ENCODE peak calls at places on chromosome 12, in seven cellular contexts. U, S, L, Z, M, X and N are unnamed samples.
A peak's percentile ranks its signal among the peaks of the same experiment; 100 is the strongest.

GRCh38 chr12:113525066-113525465 is 53.4 kb upstream of the LHX5 start:
- DNase-seq in U (no peak), S (no peak), L (no peak), Z (no peak), M (no peak), X (no peak), N (no peak)

GRCh38 chr12:24901975-24902461 is 46.9 kb downstream of the BCAT1 start:
- DNase-seq in U (no peak), S (no peak), L (no peak), Z (no peak), M (no peak), X (no peak), N (no peak)

GRCh38 chr12:89064780-89065179 is 287.5 kb downstream of the DUSP6 start:
- DNase-seq in U (no peak), S (no peak), L (no peak), Z (no peak), M (no peak), X (no peak), N (no peak)

GRCh38 chr12:111028830-111029229 is 108.5 kb upstream of the MYL2 start:
- DNase-seq in U (no peak), S (no peak), L (no peak), Z (no peak), M (no peak), X (no peak), N (no peak)

GRCh38 chr12:10641735-10642500 is 28.5 kb upstream of the MAGOHB start:
- DNase-seq in U (no peak), S (peak; percentile 49), L (no peak), Z (no peak), M (no peak), X (no peak), N (no peak)

GRCh38 chr12:123398177-123398916 is 14.4 kb downstream of the KMT5A start:
- DNase-seq in U (peak; percentile 73), S (peak; percentile 52), L (peak; percentile 19), Z (no peak), M (no peak), X (no peak), N (peak; percentile 46)

GRCh38 chr12:6961695-6962284 is 8.7 kb downstream of the PHB2 start:
- DNase-seq in U (peak; percentile 75), S (peak; percentile 85), L (peak; percentile 71), Z (peak; percentile 82), M (peak; percentile 85), X (no peak), N (peak; percentile 93)

GRCh38 chr12:22318122-22318737 is 16.3 kb downstream of the ST8SIA1 start:
- DNase-seq in U (no peak), S (no peak), L (no peak), Z (no peak), M (no peak), X (no peak), N (no peak)

GRCh38 chr12:106954462-106955376 is 988 bp upstream of the TMEM263 start:
- DNase-seq in U (no peak), S (peak; percentile 24), L (peak; percentile 38), Z (peak; percentile 50), M (no peak), X (no peak), N (peak; percentile 57)

GRCh38 chr12:49462103-49462739 is 76.6 kb upstream of the KCNH3 start:
- DNase-seq in U (peak; percentile 44), S (no peak), L (peak; percentile 36), Z (no peak), M (no peak), X (no peak), N (no peak)

GRCh38 chr12:92144631-92145480 is 790 bp downstream of the BTG1 start:
- DNase-seq in U (peak; percentile 74), S (peak; percentile 71), L (peak; percentile 46), Z (peak; percentile 44), M (no peak), X (no peak), N (peak; percentile 75)

GRCh38 chr12:115354007-115354452 is 670.1 kb upstream of the TBX3 start:
- DNase-seq in U (peak; percentile 56), S (peak; percentile 59), L (peak; percentile 34), Z (no peak), M (peak; percentile 68), X (no peak), N (peak; percentile 2)
- TF ChIP-seq POLR2A in U (no peak), S (no peak), L (no peak), Z (no peak), M (peak; percentile 37), X (no peak), N (no peak)

GRCh38 chr12:124919646-124920352 is 5.3 kb upstream of the UBC start:
- DNase-seq in U (no peak), S (no peak), L (no peak), Z (no peak), M (no peak), X (no peak), N (no peak)

GRCh38 chr12:124916370-124917134 is 2.1 kb upstream of the UBC start:
- DNase-seq in U (peak; percentile 83), S (peak; percentile 84), L (peak; percentile 76), Z (peak; percentile 50), M (no peak), X (no peak), N (no peak)

GRCh38 chr12:124920353-124920935 is 6.0 kb upstream of the UBC start:
- DNase-seq in U (no peak), S (no peak), L (no peak), Z (no peak), M (no peak), X (no peak), N (no peak)

GRCh38 chr12:124917135-124917840 is 2.8 kb upstream of the UBC start:
- DNase-seq in U (peak; percentile 96), S (peak; percentile 97), L (peak; percentile 98), Z (peak; percentile 87), M (peak; percentile 77), X (no peak), N (no peak)

GRCh38 chr12:124917841-124918621 is 3.6 kb upstream of the UBC start:
- DNase-seq in U (no peak), S (no peak), L (no peak), Z (no peak), M (no peak), X (no peak), N (no peak)
- TF ChIP-seq POLR2A in U (no peak), S (no peak), L (no peak), Z (no peak), M (no peak), X (no peak), N (peak; percentile 56)

DNA sequence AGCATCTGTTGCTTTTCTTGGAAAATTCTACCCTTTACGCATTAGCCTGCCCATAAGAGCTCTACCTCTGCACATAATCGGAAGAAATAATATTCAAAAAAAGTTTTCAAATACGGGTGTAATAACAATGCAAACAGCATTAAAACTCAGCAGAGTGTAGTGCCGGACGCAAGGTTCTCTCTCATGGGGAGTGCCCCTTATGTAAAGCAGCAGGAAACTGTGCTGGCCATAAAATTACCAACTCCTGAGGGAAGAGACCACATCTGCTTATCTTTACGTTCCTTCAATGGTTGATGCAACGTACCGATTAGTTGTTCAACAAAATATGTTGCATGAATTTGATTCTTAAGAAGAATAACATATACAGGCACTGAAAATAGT is 118.7 kb upstream of the TMCC3 start:
- DNase-seq in U (no peak), S (peak; percentile 58), L (no peak), Z (no peak), M (no peak), X (no peak), N (peak; percentile 31)
- TF ChIP-seq POLR2A in U (no peak), S (no peak), L (no peak), Z (no peak), M (no peak), X (peak; percentile 44), N (no peak)

DNA sequence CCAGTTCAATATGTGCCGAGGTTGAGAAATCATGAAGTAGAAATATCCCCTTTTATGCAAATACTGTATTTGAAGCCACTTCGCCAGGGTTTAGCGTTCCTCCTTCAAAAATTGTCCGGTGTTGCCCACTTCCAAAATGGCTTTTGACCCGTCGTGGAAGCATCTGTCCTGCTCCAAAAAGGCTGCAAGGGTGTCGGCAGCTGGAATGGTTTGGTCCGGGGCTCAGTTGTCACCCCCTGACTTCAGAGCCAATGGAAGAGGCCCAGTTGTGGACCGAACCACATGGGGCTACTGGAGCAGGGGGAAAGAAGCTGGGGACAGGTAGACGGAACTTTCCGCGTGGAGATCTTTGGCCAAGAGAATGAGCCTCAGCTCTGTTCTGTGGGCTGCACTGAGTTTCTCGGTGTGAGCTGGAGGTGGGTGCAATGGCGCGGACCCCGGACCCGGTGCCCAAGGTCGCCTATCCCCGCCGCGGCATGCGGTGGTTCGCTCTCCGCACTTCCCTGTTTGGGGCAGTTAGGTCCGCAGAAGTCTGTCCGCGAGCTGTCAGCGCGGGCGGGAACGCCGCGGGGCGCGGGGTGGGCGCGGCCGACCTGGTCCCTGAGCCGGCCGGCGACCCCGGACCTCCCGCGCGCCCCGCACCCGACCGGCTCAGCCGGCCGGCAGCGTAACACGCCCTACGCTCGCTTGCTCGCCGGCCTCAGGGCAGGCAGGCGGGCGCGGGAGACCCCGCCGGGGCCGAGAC is at the start of gene ANKRD13A:
- DNase-seq in U (peak; percentile 88), S (peak; percentile 91), L (peak; percentile 93), Z (peak; percentile 94), M (peak; percentile 90), X (peak; percentile 71), N (peak; percentile 95)
- TF ChIP-seq POLR2A in U (no peak), S (peak; percentile 69), L (no peak), Z (peak; percentile 60), M (peak; percentile 67), X (peak; percentile 93), N (peak; percentile 75)

GRCh38 chr12:80702889-80703605 is 4.4 kb upstream of the MYF6 start:
- DNase-seq in U (no peak), S (no peak), L (no peak), Z (no peak), M (no peak), X (no peak), N (no peak)
- TF ChIP-seq POLR2A in U (no peak), S (no peak), L (no peak), Z (no peak), M (no peak), X (no peak), N (no peak)